ENCODE peak calls at places on chromosome 1, in nine cellular contexts. B is psoas muscle; F is CD8-positive, alpha-beta T cell; U is neuronal stem cell; J is left ventricle myocardium inferior; N is tibial artery; Q is upper lobe of right lung; P is mesenchymal stem cell; E is mammary epithelial cell. T is an unnamed sample. For H3K4me1 and H3K9me3, the result is how much of the 10 kb centered on the place peaks cover.

GRCh38 chr1:212613440-212614335 is 5.1 kb downstream of the ATF3 start:
- DNase-seq in B (no peak), F (no peak), U (no peak), J (no peak), N (no peak), Q (no peak), P (peak), E (no peak), T (no peak)

GRCh38 chr1:18537386-18538306 is 56.9 kb downstream of the KLHDC7A start:
- DNase-seq in B (no peak), F (peak), U (no peak), J (no peak), N (peak), Q (peak), P (no peak), E (no peak), T (no peak)

GRCh38 chr1:107687846-107688753 is 276.9 kb downstream of the VAV3 start:
- DNase-seq in B (no peak), F (no peak), U (no peak), J (no peak), N (no peak), Q (no peak), P (peak), E (peak), T (no peak)

GRCh38 chr1:199132006-199132405 is 493.2 kb downstream of the PTPRC start:
- DNase-seq in B (no peak), F (no peak), U (no peak), J (no peak), N (no peak), Q (no peak), P (no peak), E (no peak), T (no peak)

GRCh38 chr1:66253330-66253921 is 280.5 kb upstream of the SGIP1 start:
- DNase-seq in B (no peak), F (no peak), U (peak), J (no peak), N (no peak), Q (no peak), P (peak), E (peak), T (no peak)

GRCh38 chr1:4089421-4090175 is 189.5 kb upstream of the C1orf174 start:
- DNase-seq in B (no peak), F (no peak), U (no peak), J (no peak), N (peak), Q (no peak), P (no peak), E (no peak), T (no peak)

GRCh38 chr1:14964698-14965055 is 188.9 kb upstream of the TMEM51 start:
- DNase-seq in B (no peak), F (no peak), U (no peak), J (no peak), N (no peak), Q (no peak), P (no peak), E (no peak), T (no peak)

GRCh38 chr1:85224734-85225623 is 24.2 kb upstream of the SYDE2 start:
- DNase-seq in B (no peak), F (no peak), U (no peak), J (peak), N (no peak), Q (peak), P (peak), E (peak), T (no peak)

GRCh38 chr1:246295968-246296367 is 211.1 kb downstream of the SMYD3 start:
- DNase-seq in B (no peak), F (no peak), U (no peak), J (no peak), N (no peak), Q (no peak), P (no peak), E (peak), T (no peak)

GRCh38 chr1:117232551-117232950 is 21.8 kb upstream of the VTCN1 start:
- DNase-seq in B (no peak), F (no peak), U (no peak), J (no peak), N (no peak), Q (no peak), P (no peak), E (no peak), T (no peak)

GRCh38 chr1:177223359-177223758 is 52.6 kb downstream of the BRINP2 start:
- DNase-seq in B (no peak), F (no peak), U (no peak), J (no peak), N (no peak), Q (no peak), P (no peak), E (no peak), T (no peak)

GRCh38 chr1:186620951-186621350 is 59.3 kb downstream of the PTGS2 start:
- DNase-seq in B (no peak), F (no peak), U (no peak), J (no peak), N (no peak), Q (no peak), P (peak), E (peak), T (no peak)

GRCh38 chr1:28965271-28965870 is 51.0 kb downstream of the EPB41 start:
- DNase-seq in B (no peak), F (no peak), U (no peak), J (no peak), N (no peak), Q (no peak), P (no peak), E (peak), T (peak)

GRCh38 chr1:23596382-23597358 is 37.4 kb upstream of the ID3 start:
- DNase-seq in B (no peak), F (no peak), U (no peak), J (no peak), N (no peak), Q (no peak), P (no peak), E (no peak), T (no peak)

GRCh38 chr1:23597635-23598388 is 38.5 kb upstream of the ID3 start:
- DNase-seq in B (no peak), F (no peak), U (no peak), J (no peak), N (no peak), Q (no peak), P (no peak), E (no peak), T (no peak)

GRCh38 chr1:23599125-23599524 is 39.8 kb upstream of the ID3 start:
- DNase-seq in B (no peak), F (no peak), U (no peak), J (no peak), N (no peak), Q (no peak), P (no peak), E (no peak), T (no peak)

GRCh38 chr1:23600283-23600682 is 41.0 kb upstream of the ID3 start:
- DNase-seq in B (no peak), F (no peak), U (no peak), J (no peak), N (no peak), Q (no peak), P (no peak), E (no peak), T (no peak)

GRCh38 chr1:23598424-23598823 is 39.1 kb upstream of the ID3 start:
- DNase-seq in B (no peak), F (no peak), U (peak), J (no peak), N (no peak), Q (no peak), P (no peak), E (no peak), T (no peak)
- H3K4me1 ChIP-seq in B (under half), F (half or more), U (under half), J (under half), N (under half), Q (under half), P (under half), E (under half), T (half or more)

DNA sequence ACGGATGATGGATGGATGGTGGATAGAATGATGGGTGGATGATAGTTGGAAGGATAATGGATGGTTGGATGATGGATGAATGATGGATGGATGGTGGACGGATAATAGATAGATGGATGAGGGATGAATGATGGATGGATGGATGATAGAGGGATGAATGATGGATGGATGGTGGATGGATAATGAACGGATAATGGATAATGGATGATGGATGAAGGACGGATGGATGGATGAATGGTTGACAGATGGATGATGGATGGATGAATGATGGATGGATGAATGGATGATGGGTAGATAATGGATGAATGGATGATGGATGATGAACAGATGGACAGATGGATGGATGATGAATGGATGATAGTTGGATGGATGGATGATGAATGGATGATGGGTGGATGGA is 255.1 kb downstream of the NPHP4 start:
- DNase-seq in B (no peak), F (no peak), U (no peak), J (no peak), N (no peak), Q (no peak), P (no peak), E (no peak), T (no peak)
- H3K9me3 ChIP-seq in B (under half), F (under half), U (under half), J (under half), N (under half), Q (under half), P (under half), E (under half), T (under half)

DNA sequence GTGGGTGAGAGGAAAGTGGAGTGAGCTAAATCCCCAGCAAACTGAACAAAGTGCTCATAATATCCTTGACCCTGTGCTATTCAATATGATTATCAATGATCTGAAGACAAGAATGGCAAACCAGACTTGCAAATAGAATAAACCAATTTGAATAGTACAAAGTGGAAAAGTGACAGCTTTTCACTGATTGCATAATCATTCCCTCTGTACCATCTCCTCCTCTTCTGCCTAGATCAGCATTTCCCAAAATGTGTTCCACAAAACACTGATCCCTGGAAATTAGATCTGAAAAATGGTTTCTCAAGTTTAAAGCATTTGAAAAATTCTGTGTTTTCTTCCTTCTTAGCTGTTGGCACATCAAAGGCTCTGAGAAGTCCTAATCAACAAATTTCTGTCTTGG is 8.1 kb downstream of the MTF1 start:
- DNase-seq in B (no peak), F (no peak), U (no peak), J (no peak), N (no peak), Q (no peak), P (no peak), E (no peak), T (no peak)
- H3K27ac ChIP-seq in B (no peak), F (no peak), U (no peak), J (peak), N (no peak), Q (no peak), P (no peak), E (no peak), T (no peak)

DNA sequence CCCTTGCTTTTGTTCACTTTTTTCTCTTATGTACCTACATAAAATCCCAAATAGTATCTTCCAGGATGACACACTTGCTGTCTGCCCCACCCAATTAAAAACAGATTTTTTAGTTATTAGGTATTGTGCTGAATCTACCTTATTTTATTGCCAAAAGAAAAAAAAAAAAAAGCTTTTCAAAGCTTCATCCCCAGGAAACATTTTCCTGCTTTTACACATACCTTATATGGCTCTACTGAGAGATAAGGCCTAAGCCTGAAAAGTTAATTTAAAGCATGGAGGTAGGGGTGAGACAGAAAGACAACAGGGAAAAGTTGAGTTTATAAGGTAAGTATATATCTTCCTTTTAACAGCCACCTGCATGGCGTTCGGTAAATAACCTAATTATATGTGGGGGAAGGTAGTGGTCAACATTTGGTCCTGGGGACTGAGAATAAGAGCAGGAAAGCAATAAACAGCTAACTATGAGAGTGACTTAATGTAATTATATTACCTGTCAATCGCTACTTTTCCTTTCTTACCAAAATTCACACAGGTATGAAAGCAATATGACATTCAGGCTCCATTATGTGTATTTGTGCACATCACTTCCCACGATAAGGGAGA is 54.6 kb upstream of the BOLA1 start:
- DNase-seq in B (no peak), F (no peak), U (no peak), J (no peak), N (no peak), Q (no peak), P (peak), E (no peak), T (no peak)
- H3K4me1 ChIP-seq in B (under half), F (under half), U (under half), J (half or more), N (under half), Q (under half), P (under half), E (under half), T (half or more)

GRCh38 chr1:239189998-239190512 is 196.3 kb upstream of the CHRM3 start:
- DNase-seq in B (no peak), F (no peak), U (no peak), J (no peak), N (no peak), Q (no peak), P (no peak), E (no peak), T (no peak)
- H3K9me3 ChIP-seq in B (under half), F (under half), U (under half), J (under half), N (under half), Q (under half), P (under half), E (under half), T (under half)

DNA sequence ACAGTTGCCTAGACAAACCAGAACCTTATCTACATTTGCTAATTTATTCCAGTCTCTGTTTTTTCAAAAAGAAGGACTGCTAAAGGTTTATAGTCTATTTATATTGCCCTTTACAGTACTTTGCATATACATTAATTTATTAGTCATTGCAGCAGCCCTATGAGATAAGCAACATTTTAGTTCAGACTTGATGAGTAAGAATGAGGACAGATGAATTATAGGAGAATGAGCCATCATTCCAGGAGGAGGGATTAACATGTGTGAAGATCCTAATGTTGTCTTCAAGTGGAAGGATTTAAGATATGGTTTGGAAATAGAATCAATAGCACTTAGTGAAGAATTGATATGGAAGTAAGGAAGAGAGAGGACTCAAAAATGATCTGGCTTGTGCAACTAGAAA is 152.5 kb downstream of the KCTD3 start:
- DNase-seq in B (no peak), F (no peak), U (no peak), J (no peak), N (no peak), Q (no peak), P (peak), E (no peak), T (no peak)
- H3K27ac ChIP-seq in B (no peak), F (no peak), U (no peak), J (no peak), N (no peak), Q (no peak), P (no peak), E (no peak), T (no peak)

T was measured in CD8-positive, alpha-beta memory T cell.